ENCODE peak calls at places on chromosomes 2 and 18, in six cellular contexts. One of them, this sample, is unnamed. For H3K27me3, the result is how much of the 10 kb centered on the place peaks cover.

GRCh38 chr18:44855681-44856080 is 175.0 kb downstream of the SETBP1 start:
- DNase-seq in endodermal cell: no peak
- DNase-seq in colonic mucosa: no peak
- DNase-seq in IMR-90: no peak
- DNase-seq in heart left ventricle: no peak
- DNase-seq in neuronal stem cell: no peak
- DNase-seq in this sample: no peak

GRCh38 chr2:58494059-58494458 is 252.9 kb upstream of the FANCL start:
- DNase-seq in heart left ventricle: no peak
- DNase-seq in endodermal cell: no peak
- DNase-seq in colonic mucosa: no peak
- DNase-seq in neuronal stem cell: no peak
- DNase-seq in IMR-90: no peak
- DNase-seq in this sample: no peak

GRCh38 chr18:13619505-13620205 is 106.7 kb downstream of the FAM210A start:
- DNase-seq in IMR-90: no peak
- DNase-seq in colonic mucosa: no peak
- DNase-seq in endodermal cell: peak
- DNase-seq in heart left ventricle: no peak
- DNase-seq in neuronal stem cell: no peak
- DNase-seq in this sample: no peak

GRCh38 chr2:170461875-170462274 is 253.3 kb upstream of the SP5 start:
- DNase-seq in colonic mucosa: no peak
- DNase-seq in IMR-90: no peak
- DNase-seq in heart left ventricle: no peak
- DNase-seq in endodermal cell: peak
- DNase-seq in neuronal stem cell: no peak
- DNase-seq in this sample: no peak

GRCh38 chr2:36516136-36516870 is 81.7 kb downstream of the FEZ2 start:
- DNase-seq in colonic mucosa: no peak
- DNase-seq in IMR-90: peak
- DNase-seq in heart left ventricle: no peak
- DNase-seq in neuronal stem cell: no peak
- DNase-seq in endodermal cell: no peak
- DNase-seq in this sample: no peak

GRCh38 chr2:214128040-214128439 is 282.8 kb upstream of the VWC2L start:
- DNase-seq in heart left ventricle: no peak
- DNase-seq in IMR-90: no peak
- DNase-seq in endodermal cell: no peak
- DNase-seq in neuronal stem cell: no peak
- DNase-seq in colonic mucosa: no peak
- DNase-seq in this sample: no peak

GRCh38 chr2:62007555-62007954 is 102.1 kb downstream of the COMMD1 start:
- DNase-seq in IMR-90: no peak
- DNase-seq in colonic mucosa: no peak
- DNase-seq in endodermal cell: no peak
- DNase-seq in heart left ventricle: no peak
- DNase-seq in neuronal stem cell: no peak
- DNase-seq in this sample: no peak

GRCh38 chr18:76131738-76132137 is 363.3 kb downstream of the ZNF516 start:
- DNase-seq in neuronal stem cell: no peak
- DNase-seq in heart left ventricle: no peak
- DNase-seq in IMR-90: no peak
- DNase-seq in colonic mucosa: no peak
- DNase-seq in endodermal cell: no peak
- DNase-seq in this sample: no peak

GRCh38 chr2:73901143-73901542 is 8.3 kb downstream of the ACTG2 start:
- DNase-seq in colonic mucosa: no peak
- DNase-seq in heart left ventricle: no peak
- DNase-seq in endodermal cell: no peak
- DNase-seq in neuronal stem cell: no peak
- DNase-seq in IMR-90: no peak
- DNase-seq in this sample: no peak

GRCh38 chr18:55119434-55119833 is 160.2 kb upstream of the CCDC68 start:
- DNase-seq in endodermal cell: no peak
- DNase-seq in heart left ventricle: no peak
- DNase-seq in colonic mucosa: no peak
- DNase-seq in IMR-90: no peak
- DNase-seq in neuronal stem cell: no peak
- DNase-seq in this sample: no peak

GRCh38 chr2:64636105-64636873 is 17.4 kb downstream of the SERTAD2 start:
- DNase-seq in IMR-90: no peak
- DNase-seq in neuronal stem cell: no peak
- DNase-seq in heart left ventricle: no peak
- DNase-seq in colonic mucosa: no peak
- DNase-seq in endodermal cell: no peak
- DNase-seq in this sample: no peak

GRCh38 chr18:36327352-36328316 is 30.1 kb downstream of the FHOD3 start:
- DNase-seq in endodermal cell: no peak
- DNase-seq in IMR-90: no peak
- DNase-seq in heart left ventricle: no peak
- DNase-seq in neuronal stem cell: no peak
- DNase-seq in colonic mucosa: no peak
- DNase-seq in this sample: no peak

GRCh38 chr2:127183771-127184170 is 36.3 kb downstream of the CYP27C1 start:
- DNase-seq in endodermal cell: no peak
- DNase-seq in neuronal stem cell: no peak
- DNase-seq in heart left ventricle: no peak
- DNase-seq in colonic mucosa: no peak
- DNase-seq in IMR-90: no peak
- DNase-seq in this sample: no peak

GRCh38 chr2:207219716-207220414 is 54.1 kb upstream of the KLF7 start:
- DNase-seq in IMR-90: peak
- DNase-seq in neuronal stem cell: no peak
- DNase-seq in heart left ventricle: no peak
- DNase-seq in colonic mucosa: no peak
- DNase-seq in endodermal cell: no peak
- DNase-seq in this sample: no peak

GRCh38 chr2:163794635-163795034 is 58.8 kb upstream of the FIGN start:
- DNase-seq in endodermal cell: no peak
- DNase-seq in IMR-90: no peak
- DNase-seq in neuronal stem cell: no peak
- DNase-seq in heart left ventricle: no peak
- DNase-seq in colonic mucosa: no peak
- DNase-seq in this sample: no peak

GRCh38 chr2:241157841-241158545 is 7.7 kb downstream of the PPP1R7 start:
- DNase-seq in neuronal stem cell: no peak
- DNase-seq in colonic mucosa: no peak
- DNase-seq in endodermal cell: no peak
- DNase-seq in heart left ventricle: no peak
- DNase-seq in IMR-90: peak
- DNase-seq in this sample: no peak

GRCh38 chr2:113888641-113889470 is 1.0 kb upstream of the ACTR3 start:
- DNase-seq in neuronal stem cell: no peak
- DNase-seq in endodermal cell: no peak
- DNase-seq in colonic mucosa: peak
- DNase-seq in IMR-90: no peak
- DNase-seq in heart left ventricle: no peak
- DNase-seq in this sample: peak

GRCh38 chr2:241656190-241656741 is 18.8 kb downstream of the ATG4B start:
- DNase-seq in endodermal cell: no peak
- DNase-seq in colonic mucosa: no peak
- DNase-seq in IMR-90: no peak
- DNase-seq in neuronal stem cell: no peak
- DNase-seq in heart left ventricle: no peak
- DNase-seq in this sample: peak

GRCh38 chr2:181457741-181458425 is 697 bp downstream of the ITGA4 start:
- DNase-seq in endodermal cell: peak
- DNase-seq in IMR-90: peak
- DNase-seq in heart left ventricle: peak
- DNase-seq in colonic mucosa: peak
- DNase-seq in neuronal stem cell: peak
- DNase-seq in this sample: peak

GRCh38 chr2:233965032-233965614 is 48.0 kb downstream of the TRPM8 start:
- DNase-seq in endodermal cell: no peak
- DNase-seq in colonic mucosa: no peak
- DNase-seq in neuronal stem cell: no peak
- DNase-seq in IMR-90: no peak
- DNase-seq in heart left ventricle: no peak
- DNase-seq in this sample: no peak

GRCh38 chr2:238926761-238927611 is 79.1 kb downstream of the TWIST2 start:
- DNase-seq in colonic mucosa: no peak
- DNase-seq in IMR-90: no peak
- DNase-seq in neuronal stem cell: no peak
- DNase-seq in heart left ventricle: peak
- DNase-seq in endodermal cell: peak
- DNase-seq in this sample: no peak

GRCh38 chr2:16126141-16126968 is 186.0 kb downstream of the MYCN start:
- DNase-seq in endodermal cell: peak
- DNase-seq in IMR-90: no peak
- DNase-seq in heart left ventricle: no peak
- DNase-seq in colonic mucosa: peak
- DNase-seq in neuronal stem cell: no peak
- DNase-seq in this sample: no peak

GRCh38 chr18:75784413-75784812 is 356.9 kb upstream of the SMIM21 start:
- DNase-seq in endodermal cell: no peak
- DNase-seq in heart left ventricle: no peak
- DNase-seq in neuronal stem cell: no peak
- DNase-seq in colonic mucosa: no peak
- DNase-seq in IMR-90: no peak
- DNase-seq in this sample: no peak

GRCh38 chr2:19710230-19710629 is 191.6 kb downstream of the TTC32 start:
- DNase-seq in heart left ventricle: no peak
- DNase-seq in endodermal cell: no peak
- DNase-seq in neuronal stem cell: no peak
- DNase-seq in IMR-90: no peak
- DNase-seq in colonic mucosa: no peak
- DNase-seq in this sample: no peak

GRCh38 chr18:79851981-79852380 is 54.2 kb downstream of the KCNG2 start:
- DNase-seq in heart left ventricle: peak
- DNase-seq in colonic mucosa: no peak
- DNase-seq in IMR-90: no peak
- DNase-seq in neuronal stem cell: no peak
- DNase-seq in endodermal cell: no peak
- DNase-seq in this sample: no peak

GRCh38 chr2:237486334-237486818 is 675 bp upstream of the MLPH start:
- DNase-seq in neuronal stem cell: no peak
- DNase-seq in endodermal cell: peak
- DNase-seq in heart left ventricle: no peak
- DNase-seq in colonic mucosa: no peak
- DNase-seq in IMR-90: no peak
- DNase-seq in this sample: no peak

GRCh38 chr2:237486819-237487448 is at the start of gene MLPH:
- DNase-seq in neuronal stem cell: peak
- DNase-seq in heart left ventricle: peak
- DNase-seq in endodermal cell: peak
- DNase-seq in IMR-90: peak
- DNase-seq in colonic mucosa: peak
- DNase-seq in this sample: peak

GRCh38 chr2:237487496-237487895 is 445 bp downstream of the MLPH start:
- DNase-seq in heart left ventricle: no peak
- DNase-seq in colonic mucosa: no peak
- DNase-seq in IMR-90: no peak
- DNase-seq in endodermal cell: no peak
- DNase-seq in neuronal stem cell: no peak
- DNase-seq in this sample: no peak

GRCh38 chr2:237485304-237485703 is 1.7 kb upstream of the MLPH start:
- DNase-seq in heart left ventricle: no peak
- DNase-seq in neuronal stem cell: no peak
- DNase-seq in IMR-90: no peak
- DNase-seq in colonic mucosa: no peak
- DNase-seq in endodermal cell: no peak
- DNase-seq in this sample: no peak

DNA sequence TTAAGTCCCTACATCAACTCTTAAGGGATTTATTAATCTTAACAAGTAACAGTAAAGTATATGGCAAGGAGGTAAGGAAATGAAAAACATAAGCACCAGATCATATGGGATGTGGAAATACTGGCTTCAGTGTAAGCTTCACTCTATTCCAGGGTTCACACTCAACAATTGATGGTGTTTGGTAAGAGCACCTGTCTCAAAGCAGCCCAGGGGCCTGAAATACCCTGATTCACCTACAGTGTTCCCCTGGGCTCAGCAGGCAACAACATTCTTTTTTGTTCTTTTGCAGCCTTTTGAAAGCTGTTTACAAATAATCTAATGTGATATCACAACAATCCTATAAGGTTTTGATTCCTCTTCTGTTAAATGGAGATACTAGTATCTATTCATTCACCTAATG is 1.2 kb upstream of the MLPH start:
- DNase-seq in neuronal stem cell: no peak
- DNase-seq in colonic mucosa: no peak
- DNase-seq in heart left ventricle: no peak
- DNase-seq in endodermal cell: no peak
- DNase-seq in IMR-90: no peak
- DNase-seq in this sample: no peak
- H3K4me3 ChIP-seq in neuronal stem cell: no peak
- H3K4me3 ChIP-seq in colonic mucosa: peak
- H3K4me3 ChIP-seq in heart left ventricle: peak
- H3K4me3 ChIP-seq in endodermal cell: peak
- H3K4me3 ChIP-seq in IMR-90: peak
- H3K4me3 ChIP-seq in this sample: peak

GRCh38 chr2:96121414-96121813 is 5.0 kb upstream of the ADRA2B start:
- DNase-seq in heart left ventricle: no peak
- DNase-seq in IMR-90: no peak
- DNase-seq in colonic mucosa: no peak
- DNase-seq in neuronal stem cell: no peak
- DNase-seq in endodermal cell: no peak
- DNase-seq in this sample: no peak
- H3K27me3 ChIP-seq in heart left ventricle: under half
- H3K27me3 ChIP-seq in IMR-90: half or more
- H3K27me3 ChIP-seq in colonic mucosa: under half
- H3K27me3 ChIP-seq in neuronal stem cell: under half
- H3K27me3 ChIP-seq in endodermal cell: under half
- H3K27me3 ChIP-seq in this sample: half or more

DNA sequence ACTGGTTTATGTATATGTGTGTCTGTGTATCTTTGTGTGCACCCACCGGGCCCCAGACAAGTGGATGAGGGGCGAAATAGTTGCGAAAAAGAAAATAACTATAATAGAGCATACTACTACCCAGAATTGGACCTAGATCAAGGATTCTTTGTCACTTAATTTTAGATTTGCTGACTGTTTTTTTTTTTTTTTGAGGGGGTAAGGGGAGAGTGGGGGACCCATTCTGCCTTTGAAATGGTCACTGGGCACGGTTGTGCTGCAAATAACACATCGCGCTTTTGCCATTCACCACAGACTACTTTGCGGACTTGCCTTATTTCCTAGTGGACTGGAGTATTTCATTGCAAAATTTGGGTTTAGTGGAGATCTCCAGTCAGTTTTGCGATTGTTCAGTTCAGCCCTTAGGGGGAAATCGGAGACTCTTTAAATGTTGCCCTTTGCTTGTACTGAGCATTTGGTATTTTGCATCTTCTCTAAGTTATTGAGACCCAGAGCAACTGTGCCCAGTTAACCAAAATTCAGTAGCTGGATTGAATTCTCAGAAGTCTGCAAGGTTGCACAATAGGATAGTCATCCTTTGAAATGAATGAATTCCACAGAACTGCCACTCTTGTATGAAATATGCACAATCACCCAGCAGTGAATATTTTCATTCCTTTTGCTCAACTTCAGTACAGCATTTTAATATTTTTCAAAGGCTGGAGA is 2.8 kb downstream of the TRIB2 start:
- DNase-seq in neuronal stem cell: no peak
- DNase-seq in heart left ventricle: no peak
- DNase-seq in IMR-90: peak
- DNase-seq in endodermal cell: no peak
- DNase-seq in colonic mucosa: no peak
- DNase-seq in this sample: no peak
- H3K27ac ChIP-seq in neuronal stem cell: peak
- H3K27ac ChIP-seq in heart left ventricle: peak
- H3K27ac ChIP-seq in IMR-90: peak
- H3K27ac ChIP-seq in endodermal cell: peak
- H3K27ac ChIP-seq in colonic mucosa: peak
- H3K27ac ChIP-seq in this sample: peak

GRCh38 chr2:98454500-98455235 is 10.0 kb downstream of the INPP4A start:
- DNase-seq in neuronal stem cell: no peak
- DNase-seq in heart left ventricle: no peak
- DNase-seq in endodermal cell: peak
- DNase-seq in colonic mucosa: no peak
- DNase-seq in IMR-90: peak
- DNase-seq in this sample: no peak
- H3K4me3 ChIP-seq in neuronal stem cell: no peak
- H3K4me3 ChIP-seq in heart left ventricle: no peak
- H3K4me3 ChIP-seq in endodermal cell: peak
- H3K4me3 ChIP-seq in colonic mucosa: no peak
- H3K4me3 ChIP-seq in IMR-90: no peak
- H3K4me3 ChIP-seq in this sample: no peak

This sample was measured in left ventricle myocardium inferior.